ENCODE peak calls at places on chromosomes 1 and 21, in ten cellular contexts. F, K, Q, M, C, Z, X, I, H and E are unnamed samples.

GRCh38 chr1:75529488-75529887 is 81.4 kb downstream of the SLC44A5 start:
- DNase-seq in F (no peak), K (no peak), Q (no peak), M (no peak), C (no peak), Z (peak), X (no peak), I (no peak), H (no peak), E (no peak)

GRCh38 chr1:246564839-246565750 is 966 bp downstream of the TFB2M start:
- DNase-seq in F (peak), K (no peak), Q (no peak), M (no peak), C (no peak), Z (no peak), X (no peak), I (no peak), H (no peak), E (no peak)

GRCh38 chr1:212291505-212292134 is 6.4 kb downstream of the PPP2R5A start:
- DNase-seq in F (peak), K (no peak), Q (no peak), M (no peak), C (no peak), Z (peak), X (no peak), I (peak), H (no peak), E (no peak)

GRCh38 chr1:62358974-62359373 is 39.7 kb upstream of the KANK4 start:
- DNase-seq in F (peak), K (no peak), Q (no peak), M (no peak), C (no peak), Z (no peak), X (no peak), I (no peak), H (no peak), E (no peak)

GRCh38 chr1:107272321-107272720 is 131.5 kb downstream of the NTNG1 start:
- DNase-seq in F (peak), K (no peak), Q (no peak), M (no peak), C (no peak), Z (no peak), X (no peak), I (no peak), H (no peak), E (no peak)

GRCh38 chr1:104780470-104781078 is 1030.9 kb downstream of the AMY1C start:
- DNase-seq in F (peak), K (no peak), Q (no peak), M (peak), C (no peak), Z (peak), X (peak), I (peak), H (peak), E (no peak)

GRCh38 chr1:101507547-101507971 is 270.7 kb downstream of the S1PR1 start:
- DNase-seq in F (peak), K (no peak), Q (no peak), M (no peak), C (no peak), Z (peak), X (no peak), I (no peak), H (no peak), E (no peak)

GRCh38 chr1:151570819-151571218 is 30.7 kb downstream of the TUFT1 start:
- DNase-seq in F (peak), K (no peak), Q (no peak), M (no peak), C (no peak), Z (no peak), X (no peak), I (no peak), H (no peak), E (no peak)

GRCh38 chr1:57424231-57425027 is 569 bp upstream of the DAB1 start:
- DNase-seq in F (no peak), K (peak), Q (peak), M (peak), C (peak), Z (peak), X (no peak), I (peak), H (no peak), E (peak)

GRCh38 chr1:177464682-177465081 is 293.9 kb downstream of the BRINP2 start:
- DNase-seq in F (no peak), K (no peak), Q (no peak), M (no peak), C (no peak), Z (no peak), X (no peak), I (no peak), H (no peak), E (no peak)

GRCh38 chr21:45995686-45996179 is 14.2 kb downstream of the COL6A1 start:
- DNase-seq in F (peak), K (peak), Q (no peak), M (no peak), C (peak), Z (no peak), X (no peak), I (no peak), H (peak), E (peak)

GRCh38 chr1:178037510-178038253 is 56.2 kb upstream of the RASAL2 start:
- DNase-seq in F (peak), K (peak), Q (peak), M (peak), C (peak), Z (peak), X (no peak), I (peak), H (peak), E (peak)

GRCh38 chr1:174156437-174156836 is 2.9 kb upstream of the RABGAP1L start:
- DNase-seq in F (no peak), K (no peak), Q (no peak), M (no peak), C (no peak), Z (no peak), X (no peak), I (no peak), H (no peak), E (no peak)

GRCh38 chr21:46618738-46619369 is 14.0 kb upstream of the S100B start:
- DNase-seq in F (no peak), K (no peak), Q (no peak), M (no peak), C (no peak), Z (no peak), X (no peak), I (no peak), H (no peak), E (no peak)

GRCh38 chr1:213541641-213542040 is 446.1 kb upstream of the PROX1 start:
- DNase-seq in F (no peak), K (no peak), Q (no peak), M (no peak), C (no peak), Z (no peak), X (no peak), I (no peak), H (no peak), E (no peak)

GRCh38 chr1:40986929-40987328 is 7.4 kb downstream of the CTPS1 start:
- DNase-seq in F (no peak), K (no peak), Q (no peak), M (no peak), C (no peak), Z (no peak), X (no peak), I (no peak), H (no peak), E (no peak)

GRCh38 chr1:94244816-94245215 is 7.4 kb upstream of the ARHGAP29 start:
- DNase-seq in F (no peak), K (no peak), Q (no peak), M (no peak), C (no peak), Z (no peak), X (no peak), I (no peak), H (no peak), E (no peak)

GRCh38 chr1:42240964-42241755 is 76.6 kb upstream of the GUCA2A start:
- DNase-seq in F (peak), K (no peak), Q (no peak), M (no peak), C (no peak), Z (no peak), X (peak), I (no peak), H (no peak), E (no peak)

GRCh38 chr1:116335847-116336246 is 37.2 kb upstream of the ATP1A1 start:
- DNase-seq in F (no peak), K (no peak), Q (no peak), M (no peak), C (no peak), Z (no peak), X (no peak), I (no peak), H (no peak), E (no peak)

GRCh38 chr1:169941982-169942830 is 48.5 kb upstream of the SCYL3 start:
- DNase-seq in F (no peak), K (no peak), Q (peak), M (no peak), C (no peak), Z (peak), X (peak), I (no peak), H (no peak), E (no peak)

GRCh38 chr1:218371927-218372672 is 27.0 kb downstream of the TGFB2 start:
- DNase-seq in F (no peak), K (no peak), Q (peak), M (no peak), C (no peak), Z (peak), X (peak), I (no peak), H (no peak), E (no peak)

GRCh38 chr1:30908886-30909777 is 574 bp upstream of the SDC3 start:
- DNase-seq in F (no peak), K (no peak), Q (no peak), M (no peak), C (peak), Z (no peak), X (no peak), I (peak), H (peak), E (no peak)

GRCh38 chr1:9426291-9426711 is 113.0 kb upstream of the SLC25A33 start:
- DNase-seq in F (no peak), K (no peak), Q (no peak), M (no peak), C (no peak), Z (no peak), X (no peak), I (no peak), H (no peak), E (peak)

GRCh38 chr1:76374111-76374510 is 299.6 kb downstream of the ST6GALNAC3 start:
- DNase-seq in F (no peak), K (no peak), Q (no peak), M (no peak), C (no peak), Z (no peak), X (no peak), I (no peak), H (no peak), E (no peak)

GRCh38 chr1:178931843-178932551 is 61.1 kb upstream of the ANGPTL1 start:
- DNase-seq in F (no peak), K (no peak), Q (peak), M (no peak), C (peak), Z (peak), X (peak), I (no peak), H (peak), E (no peak)

GRCh38 chr1:31151402-31151801 is 85.9 kb upstream of the PUM1 start:
- DNase-seq in F (no peak), K (no peak), Q (no peak), M (no peak), C (no peak), Z (no peak), X (no peak), I (no peak), H (no peak), E (no peak)

GRCh38 chr1:118826669-118827068 is 161.5 kb downstream of the TBX15 start:
- DNase-seq in F (peak), K (no peak), Q (no peak), M (no peak), C (no peak), Z (no peak), X (no peak), I (peak), H (no peak), E (no peak)

GRCh38 chr1:53297226-53297625 is 30.6 kb downstream of the LRP8 start:
- DNase-seq in F (no peak), K (no peak), Q (no peak), M (no peak), C (no peak), Z (no peak), X (no peak), I (no peak), H (no peak), E (no peak)

GRCh38 chr1:33381979-33382378 is 48.9 kb downstream of the PHC2 start:
- DNase-seq in F (no peak), K (no peak), Q (no peak), M (no peak), C (no peak), Z (no peak), X (no peak), I (no peak), H (no peak), E (no peak)

GRCh38 chr1:204600968-204601367 is 84.6 kb downstream of the LRRN2 start:
- DNase-seq in F (no peak), K (no peak), Q (no peak), M (no peak), C (no peak), Z (no peak), X (no peak), I (peak), H (no peak), E (no peak)

GRCh38 chr1:31795801-31796621 is 19.8 kb downstream of the SPOCD1 start:
- DNase-seq in F (no peak), K (peak), Q (no peak), M (no peak), C (no peak), Z (peak), X (peak), I (no peak), H (peak), E (peak)

GRCh38 chr1:185045793-185046441 is 559 bp downstream of the RNF2 start:
- DNase-seq in F (peak), K (peak), Q (peak), M (peak), C (no peak), Z (peak), X (no peak), I (peak), H (peak), E (peak)

DNA sequence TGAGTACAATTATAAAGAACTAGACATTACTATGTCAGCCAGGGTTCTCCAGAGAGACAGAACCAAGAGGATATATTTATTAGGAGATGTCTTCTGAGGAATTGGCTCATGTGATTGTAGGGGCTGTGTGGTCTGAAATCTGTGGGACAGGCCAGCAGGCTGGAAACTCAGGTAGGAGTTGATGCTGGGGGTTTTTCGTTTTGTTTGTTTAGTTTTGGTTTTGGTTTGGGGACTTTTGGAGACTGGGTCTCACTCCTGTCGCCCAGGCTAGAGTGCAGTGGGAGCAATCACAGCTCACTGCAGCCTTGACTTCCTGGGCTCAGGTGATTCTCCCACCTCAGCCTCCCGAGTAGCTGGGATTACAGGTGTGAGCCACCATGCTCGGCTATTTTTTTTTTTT is 132.9 kb upstream of the ERRFI1 start:
- DNase-seq in F (no peak), K (no peak), Q (no peak), M (no peak), C (no peak), Z (no peak), X (no peak), I (no peak), H (no peak), E (no peak)
- TF ChIP-seq CTCF in F (no peak), K (no peak), Q (no peak), M (no peak), C (no peak), Z (no peak), X (no peak), I (no peak), H (no peak), E (no peak)

GRCh38 chr1:109625601-109626560 is 6.2 kb downstream of the AMPD2 start:
- DNase-seq in F (no peak), K (peak), Q (no peak), M (no peak), C (no peak), Z (no peak), X (no peak), I (no peak), H (peak), E (no peak)
- TF ChIP-seq CTCF in F (no peak), K (no peak), Q (no peak), M (no peak), C (no peak), Z (no peak), X (no peak), I (no peak), H (no peak), E (no peak)

GRCh38 chr1:110387048-110387748 is 3.6 kb downstream of the SLC16A4 start:
- DNase-seq in F (no peak), K (no peak), Q (no peak), M (no peak), C (no peak), Z (no peak), X (no peak), I (no peak), H (no peak), E (no peak)

GRCh38 chr1:110393691-110394564 is 3.1 kb upstream of the SLC16A4 start:
- DNase-seq in F (peak), K (no peak), Q (no peak), M (no peak), C (no peak), Z (peak), X (peak), I (no peak), H (no peak), E (no peak)

GRCh38 chr1:110393286-110393685 is 2.5 kb upstream of the SLC16A4 start:
- DNase-seq in F (no peak), K (no peak), Q (no peak), M (no peak), C (no peak), Z (no peak), X (no peak), I (no peak), H (no peak), E (no peak)

GRCh38 chr1:110390692-110391232 is at the start of gene SLC16A4:
- DNase-seq in F (peak), K (peak), Q (no peak), M (peak), C (no peak), Z (peak), X (peak), I (peak), H (no peak), E (no peak)

GRCh38 chr1:110390096-110390495 is 730 bp downstream of the SLC16A4 start:
- DNase-seq in F (peak), K (no peak), Q (peak), M (no peak), C (peak), Z (peak), X (peak), I (peak), H (no peak), E (no peak)
- TF ChIP-seq CTCF in F (no peak), K (no peak), Q (no peak), M (no peak), C (no peak), Z (no peak), X (no peak), I (no peak), H (no peak), E (no peak)

GRCh38 chr21:39024538-39024937 is 158.7 kb downstream of the PSMG1 start:
- DNase-seq in F (no peak), K (no peak), Q (no peak), M (no peak), C (no peak), Z (no peak), X (no peak), I (no peak), H (no peak), E (no peak)

GRCh38 chr21:39022035-39022900 is 161.0 kb downstream of the PSMG1 start:
- DNase-seq in F (no peak), K (no peak), Q (no peak), M (no peak), C (no peak), Z (no peak), X (no peak), I (no peak), H (no peak), E (no peak)

GRCh38 chr21:39021475-39021832 is 161.8 kb downstream of the PSMG1 start:
- DNase-seq in F (no peak), K (no peak), Q (no peak), M (no peak), C (no peak), Z (no peak), X (no peak), I (no peak), H (no peak), E (no peak)

GRCh38 chr21:39025198-39025597 is 158.1 kb downstream of the PSMG1 start:
- DNase-seq in F (no peak), K (no peak), Q (no peak), M (no peak), C (no peak), Z (no peak), X (no peak), I (no peak), H (no peak), E (no peak)

DNA sequence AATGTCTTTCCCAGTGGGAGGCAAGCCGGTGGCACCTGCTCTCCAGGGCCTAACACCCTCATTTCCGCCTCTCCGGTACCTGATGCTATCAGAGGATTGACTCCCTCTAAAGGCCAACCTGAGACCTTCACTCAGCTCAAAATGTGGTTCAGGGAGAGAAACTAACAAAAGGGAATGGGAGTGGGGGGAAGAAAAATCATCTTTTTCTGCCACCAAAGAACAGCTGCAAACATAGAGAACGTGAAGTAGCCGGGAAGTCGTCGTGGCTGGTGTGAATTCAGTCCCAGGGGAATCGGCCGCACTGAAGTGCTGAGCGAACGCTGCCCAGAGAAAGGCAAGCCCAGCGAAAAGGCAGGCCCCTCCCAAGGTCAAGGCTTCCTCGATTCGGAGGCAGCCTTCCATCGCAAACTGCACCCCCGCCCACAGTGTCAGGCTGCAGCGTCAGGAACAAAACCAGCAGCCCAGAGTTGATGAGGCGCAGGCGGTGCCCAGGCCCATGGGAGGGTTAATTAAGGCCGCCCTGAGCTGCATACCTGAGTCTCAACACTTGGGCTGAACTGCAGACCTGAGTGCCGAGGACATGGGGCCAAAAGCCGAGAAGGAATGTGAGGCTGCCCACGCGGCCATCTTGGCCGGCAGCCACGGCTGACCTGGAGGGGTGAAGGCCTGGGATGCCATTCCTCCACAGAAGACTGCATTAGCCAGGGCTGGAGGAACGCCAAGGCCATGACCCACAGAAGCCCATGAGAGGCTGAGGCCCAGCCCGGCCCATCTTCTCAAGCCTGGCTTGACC is 160.2 kb downstream of the PSMG1 start:
- DNase-seq in F (no peak), K (peak), Q (peak), M (no peak), C (peak), Z (peak), X (no peak), I (peak), H (peak), E (no peak)
- TF ChIP-seq CTCF in F (peak), K (no peak), Q (no peak), M (peak), C (peak), Z (peak), X (peak), I (peak), H (no peak), E (no peak)